ENCODE peak calls at places on chromosomes 2 and 18, in ten cellular contexts. U is fibroblast of lung; Z is AML-193; I is HFFc6; O is DMS79; W is dermis microvascular lymphatic vessel endothelial cell; H is skeletal muscle cell; K is Right ventricle myocardium superior; B is activated CD8-positive, alpha-beta memory T cell treated with anti-CD3 and anti-CD28 coated beads for 4 hours; X is HEK293T. L is an unnamed sample.

GRCh38 chr18:36628435-36629094 is 200.2 kb downstream of the TPGS2 start:
- DNase-seq in O (no peak), H (peak), B (no peak), W (no peak), Z (no peak), X (no peak), U (peak), K (no peak), I (peak), L (no peak)

GRCh38 chr2:182496596-182496995 is 69.8 kb upstream of the PDE1A start:
- DNase-seq in X (no peak), K (no peak), B (no peak), Z (no peak), O (no peak), W (no peak), U (no peak), H (no peak), I (no peak), L (no peak)

GRCh38 chr2:105242286-105242993 is 897 bp downstream of the GPR45 start:
- DNase-seq in X (no peak), I (no peak), K (no peak), U (no peak), H (no peak), O (no peak), B (no peak), W (no peak), Z (no peak), L (no peak)

GRCh38 chr18:69934866-69935265 is 12.8 kb downstream of the CD226 start:
- DNase-seq in B (no peak), Z (no peak), I (no peak), H (no peak), W (no peak), K (no peak), X (no peak), U (no peak), O (no peak), L (no peak)

GRCh38 chr2:39696838-39697237 is 31.1 kb downstream of the TMEM178A start:
- DNase-seq in K (no peak), B (no peak), O (no peak), Z (peak), U (peak), H (peak), X (no peak), W (peak), I (peak), L (no peak)

GRCh38 chr2:209636066-209636465 is 135.6 kb upstream of the UNC80 start:
- DNase-seq in B (no peak), O (no peak), K (no peak), I (no peak), X (no peak), H (no peak), U (no peak), Z (no peak), W (no peak), L (no peak)

GRCh38 chr2:219352448-219353023 is 20.0 kb upstream of the RESP18 start:
- DNase-seq in H (no peak), W (peak), I (peak), K (no peak), O (no peak), B (peak), X (peak), U (peak), Z (peak), L (no peak)

GRCh38 chr2:161353543-161353942 is 45.3 kb downstream of the PSMD14 start:
- DNase-seq in B (no peak), O (no peak), I (no peak), H (no peak), U (no peak), W (no peak), X (no peak), Z (no peak), K (no peak), L (no peak)

GRCh38 chr18:5972298-5972697 is 77.0 kb upstream of the TMEM200C start:
- DNase-seq in O (no peak), X (no peak), K (peak), U (no peak), H (no peak), B (no peak), Z (no peak), I (no peak), W (no peak), L (peak)

GRCh38 chr18:11669271-11669947 is 19.7 kb upstream of the GNAL start:
- DNase-seq in O (no peak), X (no peak), U (no peak), W (no peak), I (no peak), H (no peak), Z (no peak), B (no peak), K (no peak), L (no peak)

GRCh38 chr2:134558208-134558890 is 160.5 kb downstream of the TMEM163 start:
- DNase-seq in K (no peak), X (no peak), O (no peak), B (no peak), U (no peak), Z (no peak), W (no peak), I (no peak), H (no peak), L (no peak)

GRCh38 chr2:23449831-23450331 is 64.9 kb downstream of the KLHL29 start:
- DNase-seq in K (no peak), H (no peak), I (no peak), W (no peak), U (no peak), Z (no peak), O (no peak), B (no peak), X (no peak), L (no peak)

GRCh38 chr2:27079233-27080139 is 1.1 kb downstream of the EMILIN1 start:
- DNase-seq in H (no peak), B (no peak), W (no peak), K (peak), U (peak), X (no peak), O (no peak), Z (no peak), I (no peak), L (no peak)

GRCh38 chr2:100482741-100483140 is 12.5 kb downstream of the NMS start:
- DNase-seq in H (no peak), K (no peak), B (no peak), X (peak), Z (no peak), O (no peak), U (no peak), W (no peak), I (no peak), L (no peak)

GRCh38 chr2:217367464-217367863 is 507.6 kb upstream of the TNP1 start:
- DNase-seq in X (no peak), B (no peak), K (no peak), H (no peak), W (no peak), Z (no peak), I (peak), U (no peak), O (no peak), L (no peak)

GRCh38 chr2:86068098-86069047 is 37.3 kb downstream of the POLR1A start:
- DNase-seq in X (no peak), U (peak), K (no peak), I (peak), Z (no peak), H (no peak), W (no peak), O (no peak), B (no peak), L (no peak)

GRCh38 chr2:202193305-202193704 is 45.1 kb downstream of the SUMO1 start:
- DNase-seq in H (no peak), Z (no peak), K (no peak), U (no peak), W (no peak), I (no peak), O (no peak), B (no peak), X (no peak), L (no peak)

GRCh38 chr2:54671010-54671409 is 52.5 kb upstream of the EML6 start:
- DNase-seq in B (no peak), Z (no peak), K (no peak), X (no peak), H (no peak), O (no peak), U (no peak), W (no peak), I (no peak), L (no peak)

GRCh38 chr2:120566331-120567035 is 169.2 kb upstream of the GLI2 start:
- DNase-seq in Z (no peak), X (no peak), B (no peak), W (peak), O (no peak), H (peak), K (peak), I (no peak), U (peak), L (no peak)

GRCh38 chr18:35524236-35524635 is 26.5 kb upstream of the INO80C start:
- DNase-seq in I (no peak), H (no peak), O (no peak), Z (no peak), W (no peak), U (no peak), X (no peak), K (peak), B (no peak), L (no peak)

GRCh38 chr2:241080405-241081189 is 21.5 kb downstream of the MTERF4 start:
- DNase-seq in B (no peak), Z (no peak), W (no peak), X (no peak), I (no peak), K (no peak), O (no peak), U (no peak), H (no peak), L (no peak)

GRCh38 chr2:20925265-20925889 is 102.5 kb upstream of the LDAH start:
- DNase-seq in Z (no peak), U (peak), I (no peak), K (no peak), W (no peak), O (no peak), X (no peak), H (no peak), B (no peak), L (no peak)

GRCh38 chr18:76405761-76406356 is 89.2 kb downstream of the ZNF516 start:
- DNase-seq in K (peak), X (peak), I (no peak), W (peak), O (no peak), U (peak), B (no peak), H (no peak), Z (peak), L (no peak)

GRCh38 chr2:73268831-73269685 is 15.2 kb downstream of the FBXO41 start:
- DNase-seq in K (no peak), X (peak), B (peak), Z (no peak), O (peak), H (no peak), I (no peak), W (no peak), U (peak), L (no peak)

GRCh38 chr2:119387381-119388129 is 20.8 kb downstream of the DBI start:
- DNase-seq in O (peak), B (no peak), K (peak), Z (peak), I (peak), X (no peak), U (peak), H (peak), W (no peak), L (no peak)